ENCODE peak calls at places on chromosomes 1 and 21, in six cellular contexts. D is endothelial cell of umbilical vein, K is H9, T is neural progenitor cell, S is mammary epithelial cell, F is H1. M is an unnamed sample.

GRCh38 chr1:106995970-106996369 is 60.5 kb upstream of the PRMT6 start:
- DNase-seq in D (no peak), K (no peak), T (no peak), S (peak), F (no peak), M (no peak)

GRCh38 chr1:192732787-192733186 is 76.1 kb upstream of the RGS2 start:
- DNase-seq in D (no peak), K (no peak), T (no peak), S (no peak), F (no peak), M (no peak)

GRCh38 chr1:22450421-22451021 is 1.1 kb upstream of the ZBTB40 start:
- DNase-seq in D (no peak), K (no peak), T (no peak), S (no peak), F (no peak), M (no peak)

GRCh38 chr1:183585038-183585437 is 5.2 kb downstream of the NCF2 start:
- DNase-seq in D (no peak), K (no peak), T (no peak), S (peak), F (no peak), M (no peak)

GRCh38 chr1:182357913-182358312 is 33.7 kb downstream of the GLUL start:
- DNase-seq in D (no peak), K (no peak), T (peak), S (no peak), F (no peak), M (no peak)

GRCh38 chr1:69244211-69244610 is 323.5 kb upstream of the LRRC7 start:
- DNase-seq in D (no peak), K (peak), T (peak), S (no peak), F (peak), M (no peak)

GRCh38 chr1:46996659-46997281 is 26.7 kb upstream of the CYP4X1 start:
- DNase-seq in D (no peak), K (no peak), T (no peak), S (peak), F (no peak), M (no peak)

GRCh38 chr1:162210171-162210570 is 140.7 kb downstream of the NOS1AP start:
- DNase-seq in D (no peak), K (no peak), T (no peak), S (no peak), F (no peak), M (no peak)

GRCh38 chr1:44270666-44271628 is 57.7 kb downstream of the DMAP1 start:
- DNase-seq in D (no peak), K (no peak), T (no peak), S (no peak), F (no peak), M (peak)

GRCh38 chr1:36088577-36089392 is at the start of gene ADPRS:
- DNase-seq in D (peak), K (peak), T (peak), S (peak), F (peak), M (peak)

GRCh38 chr1:212613440-212614335 is 5.1 kb downstream of the ATF3 start:
- DNase-seq in D (no peak), K (no peak), T (no peak), S (no peak), F (no peak), M (no peak)

GRCh38 chr21:21997390-21998333 is 999.5 kb downstream of the NCAM2 start:
- DNase-seq in D (no peak), K (no peak), T (no peak), S (no peak), F (no peak), M (no peak)

GRCh38 chr1:211643324-211644212 is 31.9 kb downstream of the NEK2 start:
- DNase-seq in D (peak), K (no peak), T (peak), S (peak), F (no peak), M (peak)

GRCh38 chr1:212432706-212433576 is at the start of gene NENF:
- DNase-seq in D (peak), K (peak), T (peak), S (peak), F (no peak), M (peak)

GRCh38 chr1:226646026-226646869 is 92.8 kb downstream of the ITPKB start:
- DNase-seq in D (no peak), K (no peak), T (no peak), S (no peak), F (no peak), M (no peak)

GRCh38 chr1:53107570-53108322 is 34.7 kb downstream of the SLC1A7 start:
- DNase-seq in D (no peak), K (no peak), T (no peak), S (no peak), F (no peak), M (no peak)

GRCh38 chr1:203306970-203307541 is 1.7 kb downstream of the BTG2 start:
- DNase-seq in D (peak), K (no peak), T (peak), S (peak), F (no peak), M (peak)

GRCh38 chr1:198711837-198712236 is 73.0 kb downstream of the PTPRC start:
- DNase-seq in D (no peak), K (no peak), T (no peak), S (peak), F (no peak), M (no peak)

GRCh38 chr1:12604114-12604874 is 13.7 kb downstream of the DHRS3 start:
- DNase-seq in D (peak), K (no peak), T (no peak), S (peak), F (no peak), M (peak)

GRCh38 chr1:44924835-44925464 is 61.4 kb downstream of the EIF2B3 start:
- DNase-seq in D (peak), K (no peak), T (peak), S (peak), F (no peak), M (no peak)

GRCh38 chr1:168821434-168821833 is 92.4 kb upstream of the DPT start:
- DNase-seq in D (no peak), K (no peak), T (no peak), S (no peak), F (no peak), M (no peak)

GRCh38 chr1:156385534-156386031 is 16.6 kb downstream of the RHBG start:
- DNase-seq in D (peak), K (peak), T (peak), S (peak), F (no peak), M (peak)

GRCh38 chr1:65265296-65266271 is 43.8 kb upstream of the DNAJC6 start:
- DNase-seq in D (peak), K (peak), T (peak), S (peak), F (no peak), M (peak)

GRCh38 chr1:234589854-234590620 is 19.9 kb downstream of the IRF2BP2 start:
- DNase-seq in D (no peak), K (no peak), T (no peak), S (peak), F (no peak), M (no peak)

GRCh38 chr1:235998812-235999211 is 66.1 kb downstream of the NID1 start:
- DNase-seq in D (no peak), K (no peak), T (no peak), S (peak), F (no peak), M (no peak)

GRCh38 chr1:61226791-61227567 is 144.6 kb downstream of the NFIA start:
- DNase-seq in D (no peak), K (no peak), T (no peak), S (no peak), F (no peak), M (peak)

GRCh38 chr1:183841950-183842816 is 37.3 kb downstream of the RGL1 start:
- DNase-seq in D (peak), K (no peak), T (no peak), S (peak), F (no peak), M (no peak)

GRCh38 chr1:50974618-50974935 is 4.5 kb downstream of the CDKN2C start:
- DNase-seq in D (no peak), K (no peak), T (no peak), S (no peak), F (no peak), M (no peak)

GRCh38 chr1:116311756-116312691 is 61.0 kb upstream of the ATP1A1 start:
- DNase-seq in D (no peak), K (no peak), T (peak), S (no peak), F (no peak), M (peak)

GRCh38 chr1:16612332-16613172 is 812 bp downstream of the NBPF1 start:
- DNase-seq in D (peak), K (peak), T (peak), S (peak), F (no peak), M (peak)

GRCh38 chr1:224182057-224182865 is 779 bp upstream of the DEGS1 start:
- DNase-seq in D (no peak), K (no peak), T (no peak), S (peak), F (no peak), M (peak)

GRCh38 chr1:25740071-25740470 is 59.9 kb upstream of the SELENON start:
- DNase-seq in D (no peak), K (no peak), T (no peak), S (no peak), F (no peak), M (no peak)

GRCh38 chr21:39375446-39375845 is 26.6 kb upstream of the HMGN1 start:
- DNase-seq in D (no peak), K (no peak), T (no peak), S (no peak), F (no peak), M (no peak)

GRCh38 chr21:39377444-39378050 is 28.7 kb upstream of the HMGN1 start:
- DNase-seq in D (peak), K (peak), T (no peak), S (peak), F (no peak), M (no peak)

GRCh38 chr21:39374046-39374445 is 25.2 kb upstream of the HMGN1 start:
- DNase-seq in D (no peak), K (no peak), T (no peak), S (no peak), F (no peak), M (no peak)

GRCh38 chr21:39367783-39368182 is 18.9 kb upstream of the HMGN1 start:
- DNase-seq in D (no peak), K (no peak), T (no peak), S (no peak), F (no peak), M (no peak)

GRCh38 chr21:39373634-39374033 is 24.7 kb upstream of the HMGN1 start:
- DNase-seq in D (peak), K (peak), T (peak), S (peak), F (no peak), M (no peak)
- TF ChIP-seq CTCF in D (peak), K (peak), T (peak), S (peak), F (peak), M (peak)

GRCh38 chr1:213989071-213989739 is 1.4 kb downstream of the PROX1 start:
- DNase-seq in D (peak), K (peak), T (peak), S (no peak), F (no peak), M (no peak)

GRCh38 chr1:213988639-213989070 is 882 bp downstream of the PROX1 start:
- DNase-seq in D (no peak), K (no peak), T (no peak), S (no peak), F (no peak), M (no peak)

GRCh38 chr1:213987422-213987875 is 324 bp upstream of the PROX1 start:
- DNase-seq in D (no peak), K (no peak), T (peak), S (no peak), F (no peak), M (no peak)

GRCh38 chr1:213987876-213988638 is at the start of gene PROX1:
- DNase-seq in D (peak), K (peak), T (peak), S (peak), F (no peak), M (peak)

DNA sequence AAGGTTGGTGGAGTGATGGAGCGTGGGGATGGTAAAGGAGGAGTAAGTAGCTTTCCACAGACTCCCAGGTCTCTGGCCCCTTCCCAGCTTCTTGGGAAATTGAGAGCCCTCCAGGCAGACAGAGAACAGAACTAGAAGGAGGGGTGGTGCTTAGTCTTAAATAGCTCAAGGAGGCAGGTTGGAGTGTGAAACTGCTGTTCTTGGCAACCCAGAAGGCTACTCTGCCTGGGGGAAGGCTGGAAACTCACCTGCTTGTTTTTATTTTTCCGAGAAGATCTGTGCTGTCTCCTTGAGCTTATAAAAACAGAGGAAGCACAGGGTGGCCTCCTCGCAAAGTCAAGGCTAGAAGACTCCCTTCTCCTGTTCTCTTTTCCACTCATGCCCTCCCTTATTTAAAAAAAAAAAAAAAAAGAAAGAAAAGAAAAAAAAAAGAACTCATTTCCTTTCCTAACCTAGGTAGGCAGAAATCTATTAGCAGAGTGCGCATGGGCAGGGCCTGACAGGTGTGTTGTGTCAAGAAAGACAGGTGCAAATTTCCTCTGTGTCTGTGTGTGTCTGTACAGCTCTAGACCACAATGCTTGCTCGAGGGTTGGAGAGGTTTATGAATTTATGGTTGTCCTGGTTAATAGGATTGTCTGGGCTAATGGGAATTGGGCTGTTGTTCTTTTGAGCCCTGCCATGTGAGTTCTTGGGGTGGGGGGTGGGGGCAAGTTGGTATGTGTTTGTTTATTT is 2.1 kb downstream of the PROX1 start:
- DNase-seq in D (no peak), K (no peak), T (no peak), S (no peak), F (no peak), M (peak)
- H3K9ac ChIP-seq in D (no peak), K (no peak), T (no peak), S (no peak), F (no peak), M (peak)

GRCh38 chr1:68111804-68112436 is 61.5 kb upstream of the DIRAS3 start:
- DNase-seq in D (peak), K (no peak), T (peak), S (peak), F (no peak), M (peak)
- TF ChIP-seq CTCF in D (peak), K (peak), T (peak), S (peak), F (peak), M (peak)

GRCh38 chr1:151362308-151363155 is 10.0 kb downstream of the SELENBP1 start:
- DNase-seq in D (no peak), K (no peak), T (no peak), S (no peak), F (no peak), M (no peak)

GRCh38 chr1:151356668-151357067 is 9.6 kb upstream of the RFX5 start:
- DNase-seq in D (no peak), K (no peak), T (no peak), S (no peak), F (no peak), M (no peak)

GRCh38 chr1:151364996-151365395 is 7.5 kb downstream of the SELENBP1 start:
- DNase-seq in D (no peak), K (no peak), T (no peak), S (no peak), F (no peak), M (no peak)

GRCh38 chr1:151361883-151362282 is 10.6 kb downstream of the SELENBP1 start:
- DNase-seq in D (no peak), K (no peak), T (no peak), S (no peak), F (no peak), M (no peak)
- H3K9ac ChIP-seq in D (no peak), K (no peak), T (no peak), S (no peak), F (no peak), M (no peak)

GRCh38 chr1:11571906-11572616 is 82.2 kb downstream of the FBXO2 start:
- DNase-seq in D (no peak), K (peak), T (peak), S (no peak), F (peak), M (no peak)
- TF ChIP-seq CTCF in D (no peak), K (peak), T (peak), S (no peak), F (peak), M (no peak)